ENCODE peak calls at places on chromosomes 12 and 14, in six cellular contexts. L, Y, I, T, N and J are unnamed samples.
A peak's percentile ranks its signal among the peaks of the same experiment; 100 is the strongest.

GRCh38 chr14:55122441-55122986 is 6.5 kb upstream of the LGALS3 start:
- DNase-seq in T (peak; percentile 50), Y (peak; percentile 57), L (no peak), N (no peak), I (peak; percentile 53), J (peak; percentile 40)

GRCh38 chr14:74891870-74892269 is 10.2 kb downstream of the DLST start:
- DNase-seq in Y (peak; percentile 58), L (no peak), I (peak; percentile 49), N (no peak), T (no peak), J (no peak)

GRCh38 chr12:121861549-121862254 is 3.0 kb upstream of the HPD start:
- DNase-seq in N (no peak), T (no peak), L (no peak), Y (peak; percentile 69), I (no peak), J (no peak)

GRCh38 chr12:95215925-95216324 is 1.3 kb downstream of the FGD6 start:
- DNase-seq in T (peak; percentile 64), N (no peak), I (no peak), Y (peak; percentile 65), L (no peak), J (peak; percentile 75)

GRCh38 chr12:29187756-29188155 is 38.7 kb downstream of the FAR2 start:
- DNase-seq in T (no peak), N (no peak), I (no peak), Y (peak; percentile 5), L (no peak), J (peak; percentile 27)

GRCh38 chr14:102479777-102480176 is 29.8 kb downstream of the ANKRD9 start:
- DNase-seq in N (peak; percentile 72), T (no peak), I (peak; percentile 46), L (no peak), Y (no peak), J (no peak)

GRCh38 chr14:100049220-100049619 is 16.0 kb upstream of the EVL start:
- DNase-seq in T (no peak), Y (peak; percentile 88), N (no peak), I (no peak), L (no peak), J (peak; percentile 36)

GRCh38 chr12:93006655-93007208 is 77.6 kb upstream of the EEA1 start:
- DNase-seq in T (no peak), N (no peak), Y (no peak), I (no peak), L (no peak), J (no peak)

GRCh38 chr12:85016423-85016822 is 19.7 kb downstream of the TSPAN19 start:
- DNase-seq in L (peak; percentile 24), N (no peak), I (no peak), T (peak; percentile 86), Y (peak; percentile 98), J (peak; percentile 95)

GRCh38 chr12:71135077-71135811 is 22.6 kb downstream of the TSPAN8 start:
- DNase-seq in Y (peak; percentile 2), N (no peak), L (no peak), T (no peak), I (no peak), J (no peak)

GRCh38 chr14:65948302-65948701 is 535.8 kb downstream of the FUT8 start:
- DNase-seq in I (no peak), T (no peak), L (no peak), Y (no peak), N (no peak), J (no peak)

GRCh38 chr12:120093592-120094355 is 22.8 kb downstream of the RAB35 start:
- DNase-seq in I (no peak), Y (no peak), T (no peak), L (no peak), N (no peak), J (no peak)

GRCh38 chr12:14216405-14217294 is 148.8 kb upstream of the ATF7IP start:
- DNase-seq in L (no peak), Y (peak; percentile 41), N (no peak), I (no peak), T (no peak), J (no peak)

GRCh38 chr14:92902726-92903125 is 20.2 kb upstream of the CHGA start:
- DNase-seq in Y (no peak), N (no peak), T (no peak), L (no peak), I (no peak), J (no peak)

GRCh38 chr14:68468437-68469207 is 324.2 kb downstream of the ZFP36L1 start:
- DNase-seq in Y (peak; percentile 37), L (no peak), I (no peak), T (peak; percentile 61), N (no peak), J (peak; percentile 73)

GRCh38 chr14:21902561-21903199 is 229.1 kb upstream of the OR4E1 start:
- DNase-seq in N (no peak), T (no peak), L (no peak), Y (no peak), I (no peak), J (peak; percentile 3)
- TF ChIP-seq CTCF in N (no peak), T (peak; percentile 39), L (peak; percentile 61), Y (no peak), I (no peak), J (no peak)

GRCh38 chr12:77045183-77045582 is 20.2 kb downstream of the E2F7 start:
- DNase-seq in L (no peak), I (no peak), N (no peak), Y (no peak), T (no peak), J (no peak)

GRCh38 chr12:77053259-77053658 is 12.1 kb downstream of the E2F7 start:
- DNase-seq in T (no peak), L (no peak), Y (no peak), I (no peak), N (no peak), J (no peak)

GRCh38 chr12:77047341-77048202 is 17.8 kb downstream of the E2F7 start:
- DNase-seq in T (no peak), L (no peak), I (no peak), Y (peak; percentile 58), N (no peak), J (no peak)

GRCh38 chr12:77054856-77055255 is 10.5 kb downstream of the E2F7 start:
- DNase-seq in T (no peak), L (no peak), I (no peak), N (no peak), Y (no peak), J (no peak)

DNA sequence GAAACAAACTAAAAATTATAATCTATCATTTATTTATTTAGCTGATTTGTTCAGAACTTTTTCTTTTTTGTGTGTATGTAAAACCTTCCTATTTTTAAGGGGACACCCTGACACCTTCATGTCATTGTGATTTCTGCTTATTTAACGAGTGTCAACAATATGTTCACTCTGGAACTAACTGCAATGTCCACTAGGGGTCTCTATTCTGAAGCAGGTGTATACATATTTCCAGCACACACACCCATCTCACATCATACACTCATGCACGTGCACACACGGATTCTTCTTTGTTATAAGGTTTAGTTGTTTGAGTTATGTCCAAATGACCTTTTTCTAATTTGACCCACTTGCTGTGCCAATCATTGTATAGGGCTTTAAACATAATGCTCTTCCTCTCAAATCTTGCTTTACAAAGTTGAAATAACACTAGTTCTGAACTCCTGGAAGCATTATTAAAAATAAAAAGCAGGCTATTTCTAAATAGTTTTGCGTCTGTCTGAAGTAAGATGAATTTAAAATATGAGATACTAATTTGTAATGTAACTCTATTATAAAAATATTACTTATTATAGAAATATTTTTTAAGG is 15.5 kb downstream of the E2F7 start:
- DNase-seq in I (no peak), N (no peak), Y (peak; percentile 77), L (no peak), T (peak; percentile 65), J (peak; percentile 78)
- TF ChIP-seq CTCF in I (peak; percentile 50), N (peak; percentile 81), Y (peak; percentile 73), L (peak; percentile 78), T (peak; percentile 83), J (peak; percentile 68)

DNA sequence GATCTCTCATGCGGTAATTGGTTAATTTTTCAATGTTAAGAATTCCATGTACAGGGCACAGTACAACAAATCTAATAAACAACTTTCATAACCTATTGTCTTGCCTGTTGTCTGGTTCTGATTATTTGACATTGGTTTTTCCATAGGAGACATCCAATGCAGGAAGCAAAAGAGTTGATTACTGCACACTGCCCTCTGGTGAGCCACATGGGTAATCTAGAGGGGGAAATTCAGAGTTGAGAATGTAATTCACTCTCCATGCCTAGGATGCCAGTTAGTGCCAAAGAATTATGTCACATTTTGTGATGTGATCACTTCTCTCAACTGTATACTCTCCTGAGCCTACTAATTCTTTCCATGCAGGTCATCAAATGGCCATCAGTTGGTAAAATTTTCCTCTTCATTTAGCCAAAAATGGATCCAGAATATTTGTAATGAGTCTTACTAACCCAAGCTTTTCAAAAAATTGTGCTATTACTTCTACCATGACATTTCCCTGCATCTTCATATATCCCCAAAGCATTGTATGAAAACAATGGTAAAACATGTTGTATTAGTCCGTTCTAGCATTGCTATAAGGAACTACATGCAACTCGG is 17.7 kb upstream of the CCDC91 start:
- DNase-seq in I (no peak), T (peak; percentile 71), L (peak; percentile 59), Y (peak; percentile 73), N (no peak), J (peak; percentile 78)
- TF ChIP-seq CTCF in I (no peak), T (peak; percentile 54), L (peak; percentile 77), Y (peak; percentile 72), N (peak; percentile 47), J (peak; percentile 63)

GRCh38 chr14:56870336-56870735 is 60.1 kb upstream of the OTX2 start:
- DNase-seq in T (no peak), I (no peak), Y (no peak), L (no peak), N (no peak), J (no peak)

GRCh38 chr14:56875104-56875675 is 64.9 kb upstream of the OTX2 start:
- DNase-seq in N (no peak), T (no peak), L (no peak), Y (no peak), I (no peak), J (no peak)

GRCh38 chr14:56878766-56879165 is 68.5 kb upstream of the OTX2 start:
- DNase-seq in N (no peak), I (no peak), L (no peak), T (no peak), Y (no peak), J (no peak)

GRCh38 chr14:56868660-56869059 is 58.4 kb upstream of the OTX2 start:
- DNase-seq in T (no peak), Y (no peak), I (no peak), N (no peak), L (no peak), J (no peak)

DNA sequence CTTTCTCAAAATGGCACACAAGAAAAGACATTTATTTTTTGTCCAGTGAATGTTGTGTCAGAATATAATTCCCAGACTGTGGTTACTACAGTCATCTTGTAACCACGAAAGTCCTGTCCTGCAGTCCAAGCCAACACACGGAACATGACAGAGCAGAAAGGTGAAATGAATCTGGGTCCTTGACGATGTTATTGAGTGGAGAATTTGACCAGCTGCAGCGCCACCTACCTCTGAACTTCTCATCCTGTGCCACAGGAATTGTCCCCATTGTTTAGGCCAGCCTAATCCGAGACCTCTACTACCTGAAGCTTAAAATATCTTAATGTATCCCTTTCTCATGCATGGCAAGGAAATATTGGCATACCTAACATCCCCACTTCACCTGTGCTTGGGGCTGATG is 64.1 kb upstream of the OTX2 start:
- DNase-seq in Y (no peak), N (no peak), L (peak; percentile 5), T (no peak), I (no peak), J (peak; percentile 43)
- TF ChIP-seq CTCF in Y (no peak), N (peak; percentile 30), L (peak; percentile 46), T (no peak), I (no peak), J (peak; percentile 40)